ENCODE peak calls at places on chromosomes 2 and 18, in four cellular contexts. T, C, P and O are unnamed samples.

GRCh38 chr2:239765911-239766310 is 259.2 kb downstream of the NDUFA10 start:
- DNase-seq in P (no peak), T (no peak), C (no peak), O (no peak)

GRCh38 chr2:60741588-60741987 is 14.5 kb upstream of the PAPOLG start:
- DNase-seq in T (no peak), P (no peak), C (no peak), O (no peak)

GRCh38 chr2:152609174-152609573 is 108.1 kb downstream of the PRPF40A start:
- DNase-seq in C (no peak), P (no peak), T (no peak), O (no peak)

GRCh38 chr2:12587729-12588522 is 128.8 kb upstream of the TRIB2 start:
- DNase-seq in P (no peak), C (no peak), T (no peak), O (peak; percentile 49)

GRCh38 chr2:136141510-136142154 is 23.7 kb upstream of the CXCR4 start:
- DNase-seq in T (no peak), C (no peak), P (no peak), O (no peak)

GRCh38 chr2:24210106-24210455 is 35.2 kb downstream of the FAM228A start:
- DNase-seq in P (no peak), T (no peak), C (no peak), O (no peak)

GRCh38 chr2:43977677-43978076 is 18.1 kb downstream of the LRPPRC start:
- DNase-seq in T (no peak), C (no peak), P (no peak), O (no peak)

GRCh38 chr2:216205486-216205885 is 96.3 kb downstream of the XRCC5 start:
- DNase-seq in P (no peak), C (no peak), T (no peak), O (no peak)

GRCh38 chr18:46401486-46402115 is 255.4 kb downstream of the LOXHD1 start:
- DNase-seq in P (no peak), C (no peak), T (no peak), O (no peak)

GRCh38 chr2:121530210-121530562 is 494 bp upstream of the RNU4ATAC start:
- DNase-seq in P (peak; percentile 74), C (peak; percentile 87), T (peak; percentile 47), O (peak; percentile 52)

GRCh38 chr2:130241041-130241707 is 42.9 kb upstream of the TUBA3E start:
- DNase-seq in C (peak; percentile 76), T (no peak), P (peak; percentile 31), O (no peak)

GRCh38 chr2:144889348-144889747 is 369.4 kb upstream of the ZEB2 start:
- DNase-seq in C (no peak), P (no peak), T (no peak), O (no peak)

GRCh38 chr2:144894612-144895300 is 374.8 kb upstream of the ZEB2 start:
- DNase-seq in P (no peak), C (no peak), T (peak; percentile 17), O (no peak)

GRCh38 chr2:144886847-144887246 is 366.9 kb upstream of the ZEB2 start:
- DNase-seq in C (no peak), P (no peak), T (no peak), O (no peak)

DNA sequence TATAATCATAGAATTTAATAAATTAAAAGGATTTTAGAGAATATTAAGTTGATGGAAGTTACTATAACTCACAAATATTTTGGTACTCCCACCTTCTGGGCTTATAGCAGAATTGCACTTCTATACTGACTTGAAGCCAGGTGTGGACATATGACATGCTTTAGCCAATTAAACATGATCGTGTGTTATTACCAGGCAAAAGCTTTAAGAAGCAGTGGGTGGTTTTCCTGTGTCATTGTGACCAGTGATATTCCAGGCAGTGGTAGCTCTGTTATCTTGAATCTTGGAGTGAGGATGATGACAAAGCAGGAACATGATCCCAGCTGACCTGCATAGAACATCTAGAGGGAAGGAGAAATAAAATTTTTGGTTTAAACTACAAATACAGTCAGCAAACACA is 370.9 kb upstream of the ZEB2 start:
- DNase-seq in P (peak; percentile 66), C (no peak), T (no peak), O (no peak)
- TF ChIP-seq BRCA1 in P (no peak), C (no peak), T (no peak), O (no peak)

GRCh38 chr2:36450466-36451196 is 95.1 kb downstream of the CRIM1 start:
- DNase-seq in P (no peak), T (no peak), C (peak; percentile 37), O (no peak)
- H3K4me1 ChIP-seq in P (peaks cover 33% of the 10 kb centered on the region), T (peaks cover 7% of the 10 kb centered on the region), C (peaks cover 73% of the 10 kb centered on the region), O (no peaks in the 10 kb centered on the region)

GRCh38 chr2:127179756-127180155 is 40.3 kb downstream of the CYP27C1 start:
- DNase-seq in T (no peak), C (no peak), P (no peak), O (no peak)
- TF ChIP-seq BRCA1 in T (no peak), C (no peak), P (no peak), O (no peak)

DNA sequence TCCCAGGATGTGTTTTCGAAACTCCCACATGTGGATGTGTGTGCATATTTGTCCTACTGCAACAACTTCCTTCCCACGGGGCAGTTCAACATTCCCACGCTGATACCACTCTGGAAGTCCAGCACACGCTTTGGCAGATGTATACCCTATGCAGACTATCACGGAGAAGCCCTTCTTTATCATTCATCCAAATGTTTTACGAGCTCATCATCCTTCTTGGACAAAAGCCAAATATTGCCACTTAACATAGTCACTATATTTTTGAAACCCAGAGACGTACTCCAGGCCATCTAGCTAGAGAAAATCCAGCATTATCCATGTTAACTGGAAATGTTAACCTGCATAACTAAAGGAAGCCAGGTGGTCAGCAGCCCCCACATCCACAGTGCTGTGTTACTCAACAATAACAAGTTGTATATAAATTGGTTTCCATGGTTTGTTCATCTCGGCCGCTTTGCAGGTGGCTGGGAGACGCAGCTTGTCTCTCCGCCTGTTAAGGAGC is 131.5 kb downstream of the ZNF532 start:
- DNase-seq in C (no peak), T (no peak), P (no peak), O (no peak)
- H3K4me1 ChIP-seq in C (no peaks in the 10 kb centered on the region), T (no peaks in the 10 kb centered on the region), P (no peaks in the 10 kb centered on the region), O (peaks cover 21% of the 10 kb centered on the region)

GRCh38 chr18:13804305-13804704 is 19.6 kb upstream of the MC5R start:
- DNase-seq in T (no peak), C (no peak), P (no peak), O (peak; percentile 13)
- TF ChIP-seq BRCA1 in T (no peak), C (no peak), P (no peak), O (no peak)

DNA sequence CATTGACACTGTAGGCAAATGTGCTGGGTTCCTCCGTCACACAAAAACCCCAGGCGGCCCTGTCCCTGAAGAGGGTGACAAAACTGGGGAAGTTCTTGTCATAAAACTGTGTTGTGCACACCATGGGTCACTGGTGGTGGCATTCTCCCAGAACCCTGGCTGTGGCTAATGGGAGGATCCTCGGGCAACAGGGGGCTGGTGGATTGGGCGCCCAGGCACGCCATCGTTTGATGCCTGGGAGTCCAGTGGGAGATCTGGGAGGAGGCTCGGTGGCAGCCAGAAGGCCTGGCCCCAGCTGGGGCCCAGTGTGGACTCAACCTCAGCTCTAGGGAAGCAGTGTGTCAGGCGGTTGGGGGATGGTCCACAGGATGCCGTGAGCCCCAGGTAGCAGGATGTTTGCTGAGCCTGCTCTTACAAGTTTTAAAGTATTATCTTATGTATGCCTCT is 140.7 kb downstream of the ACOXL start:
- DNase-seq in T (no peak), C (no peak), P (no peak), O (no peak)
- H3K4me1 ChIP-seq in T (peaks cover 16% of the 10 kb centered on the region), C (no peaks in the 10 kb centered on the region), P (no peaks in the 10 kb centered on the region), O (peaks cover 46% of the 10 kb centered on the region)